ENCODE peak calls at places on chromosomes 3 and 15, in ten cellular contexts. B is astrocyte; O is psoas muscle; L is A549; M is heart right ventricle; N is CD8-positive, alpha-beta T cell; P is fibroblast of lung; F is endothelial cell of umbilical vein; S is K562; A is thoracic aorta. T is an unnamed sample.

GRCh38 chr3:99700637-99701268 is 62.4 kb downstream of the COL8A1 start:
- DNase-seq in F (peak), N (no peak), P (peak), B (peak), L (no peak), M (no peak), S (no peak), O (no peak), A (no peak), T (no peak)

GRCh38 chr3:46987485-46988401 is 8.3 kb downstream of the NBEAL2 start:
- DNase-seq in S (peak), L (peak), A (no peak), F (peak), N (peak), B (no peak), M (peak), O (peak), P (no peak), T (no peak)

GRCh38 chr3:123310186-123310585 is 108.4 kb downstream of the SEC22A start:
- DNase-seq in A (no peak), P (no peak), L (no peak), N (no peak), B (no peak), S (no peak), O (peak), M (no peak), F (no peak), T (no peak)

GRCh38 chr3:133209871-133210550 is 171.8 kb downstream of the TMEM108 start:
- DNase-seq in L (no peak), O (no peak), A (no peak), N (no peak), S (no peak), B (peak), F (no peak), P (peak), M (no peak), T (no peak)

GRCh38 chr3:26625187-26625586 is 2.6 kb downstream of the LRRC3B start:
- DNase-seq in S (no peak), O (peak), A (no peak), L (no peak), P (no peak), M (no peak), N (no peak), B (no peak), F (no peak), T (peak)

GRCh38 chr3:4664412-4664811 is 171.3 kb downstream of the ITPR1 start:
- DNase-seq in A (no peak), F (peak), M (no peak), O (no peak), L (no peak), S (no peak), N (no peak), B (no peak), P (no peak), T (no peak)

GRCh38 chr15:81160312-81161214 is 26.5 kb downstream of the CFAP161 start:
- DNase-seq in S (no peak), M (peak), F (peak), P (peak), N (no peak), B (peak), O (peak), L (no peak), A (no peak), T (no peak)

GRCh38 chr15:39833515-39833981 is 50.9 kb upstream of the FSIP1 start:
- DNase-seq in S (no peak), F (no peak), B (peak), P (peak), L (no peak), M (no peak), N (no peak), A (no peak), O (no peak), T (no peak)

GRCh38 chr15:97504031-97504430 is 456.5 kb upstream of the ARRDC4 start:
- DNase-seq in B (peak), N (no peak), F (peak), L (peak), S (no peak), A (no peak), O (no peak), M (no peak), P (peak), T (no peak)

GRCh38 chr15:69132935-69133861 is 27.2 kb upstream of the GLCE start:
- DNase-seq in M (no peak), L (peak), F (no peak), A (no peak), P (no peak), S (no peak), B (no peak), O (no peak), N (no peak), T (no peak)

GRCh38 chr3:170982733-170983132 is 43.8 kb downstream of the SLC2A2 start:
- DNase-seq in F (no peak), S (no peak), M (no peak), N (no peak), L (no peak), P (no peak), O (no peak), B (no peak), A (no peak), T (no peak)

GRCh38 chr15:20341901-20342605 is 199.5 kb downstream of the GOLGA6L6 start:
- DNase-seq in A (no peak), B (no peak), N (peak), O (peak), F (peak), S (peak), P (no peak), M (peak), L (peak), T (peak)

GRCh38 chr3:104279617-104280016 is 1087.1 kb upstream of the ALCAM start:
- DNase-seq in P (peak), M (no peak), B (peak), A (no peak), F (peak), N (no peak), S (no peak), O (no peak), L (no peak), T (no peak)

GRCh38 chr15:55796321-55796965 is 53.5 kb upstream of the PRTG start:
- DNase-seq in S (no peak), F (no peak), P (no peak), M (no peak), B (peak), O (no peak), L (no peak), N (no peak), A (no peak), T (no peak)

GRCh38 chr15:80957976-80958375 is 31.6 kb downstream of the MESD start:
- DNase-seq in P (no peak), N (no peak), M (no peak), O (no peak), L (no peak), B (peak), S (no peak), F (no peak), A (no peak), T (no peak)

GRCh38 chr3:49593046-49593445 is 38.8 kb downstream of the BSN start:
- DNase-seq in N (no peak), A (no peak), S (no peak), O (no peak), B (no peak), M (no peak), L (peak), P (no peak), F (no peak), T (no peak)

GRCh38 chr3:169146866-169147245 is 516.7 kb downstream of the MECOM start:
- DNase-seq in F (no peak), B (no peak), A (no peak), N (no peak), O (no peak), L (no peak), S (no peak), P (peak), M (no peak), T (no peak)

GRCh38 chr3:168659015-168659414 is 563.3 kb upstream of the GOLIM4 start:
- DNase-seq in P (no peak), F (no peak), M (no peak), A (no peak), O (no peak), B (no peak), L (no peak), S (no peak), N (no peak), T (no peak)

GRCh38 chr3:38210141-38210757 is 44.9 kb downstream of the OXSR1 start:
- DNase-seq in A (no peak), N (no peak), O (no peak), F (no peak), P (no peak), M (no peak), L (no peak), S (no peak), B (no peak), T (no peak)

DNA sequence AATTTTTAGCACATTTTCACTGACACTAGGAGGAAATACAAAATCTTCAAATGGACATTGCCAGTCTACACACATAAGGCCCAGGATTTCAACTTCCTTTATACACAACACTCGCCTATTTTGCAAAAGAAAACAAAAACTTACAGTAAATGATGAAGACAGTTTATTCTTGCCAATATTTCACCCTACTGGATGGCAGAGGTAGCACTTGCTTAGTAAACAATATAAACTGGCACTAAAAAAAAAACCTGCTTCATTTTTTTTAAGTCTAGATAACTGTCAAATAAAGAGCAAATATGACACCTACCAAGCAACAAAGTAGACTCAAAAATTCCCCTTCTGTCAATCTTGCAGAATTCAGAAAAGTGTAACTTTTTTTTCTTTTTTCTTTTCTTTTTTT is 204.0 kb downstream of the VPS13C start:
- DNase-seq in F (no peak), M (no peak), N (no peak), A (no peak), O (no peak), L (no peak), B (no peak), P (no peak), S (no peak), T (no peak)
- H3K4me3 ChIP-seq in F (no peak), M (no peak), N (no peak), A (no peak), O (no peak), L (no peak), B (no peak), P (no peak), S (no peak), T (no peak)

GRCh38 chr3:189282189-189282588 is 110.4 kb downstream of the TPRG1 start:
- DNase-seq in S (no peak), B (no peak), N (no peak), P (no peak), M (no peak), L (no peak), O (no peak), A (no peak), F (no peak), T (no peak)
- H3K27ac ChIP-seq in S (no peak), B (no peak), N (no peak), P (no peak), M (no peak), L (no peak), O (no peak), A (no peak), F (no peak), T (no peak)

DNA sequence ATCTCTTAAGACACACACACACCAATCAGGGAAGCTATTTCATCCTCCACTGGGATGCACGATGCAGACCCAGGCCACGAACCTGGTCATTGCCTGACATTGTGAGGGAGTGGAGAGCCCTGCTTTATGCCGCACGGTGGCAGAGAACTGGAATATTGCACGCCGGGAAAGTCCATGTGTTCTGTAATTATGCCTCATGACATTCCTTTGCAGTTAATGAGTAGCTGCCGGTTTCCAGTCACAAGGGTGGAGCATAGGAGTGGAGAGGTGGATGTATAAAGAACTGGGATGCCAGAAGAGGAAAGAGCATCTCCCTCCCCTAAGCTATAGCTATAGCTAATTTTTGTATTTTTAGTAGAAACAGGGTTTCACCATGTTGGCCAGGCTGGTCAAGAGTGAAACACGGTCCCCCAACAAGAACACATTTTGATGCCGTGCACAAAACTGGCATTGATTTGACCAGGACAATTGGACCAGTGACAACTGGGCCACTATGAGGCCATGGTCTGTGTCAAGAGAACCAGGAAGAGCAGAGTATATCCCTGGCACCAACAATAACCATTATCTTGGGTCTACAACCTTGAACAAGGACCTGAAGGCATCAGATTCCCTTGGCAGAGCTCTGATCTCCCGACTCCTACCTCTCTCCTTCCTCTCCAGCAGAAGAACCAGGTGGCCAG is 51.4 kb downstream of the SH3BP5 start:
- DNase-seq in P (no peak), A (no peak), F (no peak), L (no peak), M (no peak), N (no peak), B (no peak), O (no peak), S (no peak), T (no peak)
- TF ChIP-seq CTCF in P (no peak), A (no peak), F (no peak), L (no peak), M (no peak), N (no peak), B (no peak), O (no peak), S (no peak), T (no peak)

DNA sequence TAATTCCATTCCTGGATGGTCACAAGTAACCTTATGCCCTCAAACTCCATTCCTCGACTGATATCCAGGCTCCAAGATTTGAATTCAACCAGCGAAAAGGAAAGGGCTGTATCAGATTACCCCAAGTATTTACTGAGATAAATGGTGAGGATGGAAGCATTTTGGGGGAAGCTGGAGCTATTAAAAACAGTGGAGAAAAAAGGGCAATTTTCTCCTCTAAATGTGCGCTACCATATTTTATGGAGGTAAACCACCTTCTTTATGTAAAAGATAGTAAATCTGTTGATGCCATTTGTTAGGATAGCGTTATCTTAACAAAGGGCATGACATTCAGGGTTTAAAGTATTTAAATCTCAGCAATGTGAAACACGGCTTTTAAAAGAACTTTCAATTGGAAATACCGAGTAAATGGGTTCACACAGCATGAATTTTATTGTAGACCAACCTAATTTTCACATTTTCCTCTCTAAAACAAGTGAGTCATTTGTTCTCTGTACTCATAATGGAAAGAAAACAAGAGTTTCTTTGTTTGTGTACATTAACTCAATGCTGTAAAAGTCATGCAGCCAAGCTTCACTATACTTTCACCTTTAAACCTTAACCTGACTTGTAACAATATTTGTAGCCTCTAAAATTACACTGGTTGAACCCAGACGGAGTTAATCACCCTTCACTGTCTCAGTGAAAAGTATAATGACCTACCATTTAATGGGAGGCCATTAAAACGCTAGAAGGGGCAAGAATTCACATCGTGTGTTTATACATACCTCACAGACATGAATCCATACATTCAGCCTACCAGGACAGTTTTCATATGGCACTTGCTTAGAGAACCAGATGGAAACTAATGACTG is 773.4 kb downstream of the ROBO1 start:
- DNase-seq in M (no peak), S (no peak), O (no peak), F (peak), B (no peak), P (peak), L (no peak), A (no peak), N (no peak), T (no peak)
- H3K4me3 ChIP-seq in M (no peak), S (no peak), O (no peak), F (no peak), B (no peak), P (no peak), L (no peak), A (no peak), N (no peak), T (peak)

T was measured in dorsolateral prefrontal cortex.